ENCODE peak calls at places on chromosomes 4 and X, in four cellular contexts. O, F, Y and B are unnamed samples.

GRCh38 chr4:10664408-10664807 is 20.2 kb downstream of the CLNK start:
- DNase-seq in O (no peak), F (peak; percentile 87), Y (no peak), B (no peak)

GRCh38 chr4:71212216-71212615 is 126.6 kb upstream of the SLC4A4 start:
- DNase-seq in O (no peak), F (no peak), Y (no peak), B (no peak)

GRCh38 chrX:150693782-150694574 is 782 bp downstream of the MTMR1 start:
- DNase-seq in O (no peak), F (peak; percentile 79), Y (peak; percentile 68), B (peak; percentile 56)

GRCh38 chr4:140100771-140101170 is 53.2 kb downstream of the MAML3 start:
- DNase-seq in O (no peak), F (peak; percentile 33), Y (no peak), B (no peak)

GRCh38 chrX:123013141-123013540 is 170.9 kb upstream of the GRIA3 start:
- DNase-seq in O (no peak), F (no peak), Y (no peak), B (no peak)

GRCh38 chr4:76449824-76450223 is 14.8 kb downstream of the SHROOM3 start:
- DNase-seq in O (no peak), F (no peak), Y (no peak), B (no peak)

GRCh38 chr4:163382178-163382869 is 38.6 kb downstream of the NPY5R start:
- DNase-seq in O (no peak), F (no peak), Y (no peak), B (no peak)

GRCh38 chr4:87354168-87355102 is 31.8 kb upstream of the HSD17B13 start:
- DNase-seq in O (no peak), F (peak; percentile 42), Y (no peak), B (no peak)

GRCh38 chrX:65406532-65406931 is 128.1 kb downstream of the LAS1L start:
- DNase-seq in O (no peak), F (no peak), Y (peak; percentile 28), B (peak; percentile 23)

GRCh38 chrX:12929701-12930100 is 23.3 kb downstream of the TLR8 start:
- DNase-seq in O (no peak), F (peak; percentile 6), Y (no peak), B (no peak)

GRCh38 chr4:109302366-109303140 is at the start of gene COL25A1:
- DNase-seq in O (peak; percentile 89), F (peak; percentile 16), Y (peak; percentile 97), B (peak; percentile 95)

GRCh38 chr4:132502096-132502552 is 647.0 kb upstream of the PCDH10 start:
- DNase-seq in O (no peak), F (no peak), Y (no peak), B (no peak)

GRCh38 chr4:87014284-87014782 is 79.5 kb downstream of the AFF1 start:
- DNase-seq in O (no peak), F (peak; percentile 39), Y (no peak), B (no peak)

GRCh38 chr4:66000500-66001117 is 330.3 kb upstream of the EPHA5 start:
- DNase-seq in O (no peak), F (no peak), Y (no peak), B (no peak)

GRCh38 chr4:129223955-129224354 is 128.0 kb downstream of the C4orf33 start:
- DNase-seq in O (no peak), F (no peak), Y (no peak), B (no peak)

GRCh38 chr4:28799696-28800095 is 1920.5 kb upstream of the PCDH7 start:
- DNase-seq in O (no peak), F (no peak), Y (no peak), B (peak; percentile 78)

GRCh38 chr4:46931981-46932380 is 22.9 kb upstream of the COX7B2 start:
- DNase-seq in O (peak; percentile 35), F (peak; percentile 70), Y (peak; percentile 47), B (peak; percentile 68)

GRCh38 chr4:169634975-169635374 is 14.6 kb downstream of the CLCN3 start:
- DNase-seq in O (no peak), F (no peak), Y (no peak), B (no peak)

GRCh38 chrX:25597561-25597960 is 540.6 kb upstream of the MAGEB18 start:
- DNase-seq in O (no peak), F (no peak), Y (no peak), B (no peak)

GRCh38 chr4:173214661-173215060 is 46.0 kb downstream of the GALNT7 start:
- DNase-seq in O (no peak), F (peak; percentile 17), Y (no peak), B (no peak)

GRCh38 chrX:52422884-52423283 is 54.1 kb downstream of the XAGE2 start:
- DNase-seq in O (no peak), F (peak; percentile 86), Y (no peak), B (no peak)

GRCh38 chr4:86970447-86971354 is 35.9 kb downstream of the AFF1 start:
- DNase-seq in O (no peak), F (no peak), Y (no peak), B (no peak)

GRCh38 chr4:108336076-108336475 is 167.3 kb upstream of the LEF1 start:
- DNase-seq in O (no peak), F (no peak), Y (no peak), B (no peak)

GRCh38 chr4:54165438-54165837 is 63.7 kb upstream of the PDGFRA start:
- DNase-seq in O (no peak), F (peak; percentile 96), Y (no peak), B (peak; percentile 63)

GRCh38 chrX:71949363-71949762 is 38.7 kb downstream of the NHSL2 start:
- DNase-seq in O (no peak), F (no peak), Y (no peak), B (no peak)
- H3K18ac ChIP-seq in O (peak overlapping the region; percentile 19), F (no peak overlapping the region), Y (no peak overlapping the region), B (no peak overlapping the region)

GRCh38 chr4:38132843-38133662 is 172.9 kb downstream of the PTTG2 start:
- DNase-seq in O (no peak), F (no peak), Y (no peak), B (no peak)
- H2BK5ac ChIP-seq in O (no peak overlapping the region), F (no peak overlapping the region), Y (no peak overlapping the region), B (no peak overlapping the region)

GRCh38 chr4:101037938-101038413 is 309.4 kb downstream of the PPP3CA start:
- DNase-seq in O (no peak), F (peak; percentile 13), Y (no peak), B (no peak)
- H3K18ac ChIP-seq in O (no peak overlapping the region), F (no peak overlapping the region), Y (no peak overlapping the region), B (no peak overlapping the region)

GRCh38 chrX:77264490-77264889 is 182.7 kb upstream of the FGF16 start:
- DNase-seq in O (no peak), F (no peak), Y (no peak), B (no peak)
- H2BK5ac ChIP-seq in O (no peak overlapping the region), F (no peak overlapping the region), Y (no peak overlapping the region), B (no peak overlapping the region)

DNA sequence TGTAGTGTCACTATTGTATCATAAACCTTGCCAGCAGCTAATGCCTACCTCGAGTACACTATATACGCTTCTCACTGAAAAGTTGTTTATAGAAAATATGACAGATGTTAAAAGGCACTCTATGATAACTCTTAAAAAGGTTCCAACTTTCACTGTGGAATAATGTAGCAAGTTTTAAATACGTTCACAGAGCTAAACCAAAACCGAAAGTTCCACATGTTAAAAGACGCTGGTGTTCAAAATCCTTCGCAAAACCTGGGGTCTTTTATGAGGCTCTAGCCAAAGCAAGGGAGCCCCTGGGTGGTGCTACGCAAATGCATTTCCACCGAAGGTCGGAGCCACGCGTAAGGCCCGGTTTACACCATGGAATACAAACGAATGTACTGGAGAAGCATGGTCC is 103.7 kb upstream of the TENM3 start:
- DNase-seq in O (no peak), F (no peak), Y (no peak), B (no peak)
- H3K18ac ChIP-seq in O (no peak overlapping the region), F (no peak overlapping the region), Y (no peak overlapping the region), B (no peak overlapping the region)

GRCh38 chr4:4247711-4248035 is 350 bp downstream of the TMEM128 start:
- DNase-seq in O (no peak), F (peak; percentile 18), Y (no peak), B (no peak)
- H2BK5ac ChIP-seq in O (no peak overlapping the region), F (peak overlapping the region; percentile 92), Y (no peak overlapping the region), B (no peak overlapping the region)

GRCh38 chr4:152937535-152938236 is 1.6 kb downstream of the FHDC1 start:
- DNase-seq in O (peak; percentile 31), F (peak; percentile 21), Y (no peak), B (no peak)

GRCh38 chr4:152935661-152936445 is at the start of gene FHDC1:
- DNase-seq in O (peak; percentile 51), F (no peak), Y (peak; percentile 92), B (peak; percentile 93)

GRCh38 chr4:152938237-152938969 is 2.3 kb downstream of the FHDC1 start:
- DNase-seq in O (no peak), F (no peak), Y (no peak), B (no peak)

GRCh38 chr4:152936446-152937279 is 540 bp downstream of the FHDC1 start:
- DNase-seq in O (peak; percentile 45), F (peak; percentile 16), Y (peak; percentile 62), B (peak; percentile 71)

DNA sequence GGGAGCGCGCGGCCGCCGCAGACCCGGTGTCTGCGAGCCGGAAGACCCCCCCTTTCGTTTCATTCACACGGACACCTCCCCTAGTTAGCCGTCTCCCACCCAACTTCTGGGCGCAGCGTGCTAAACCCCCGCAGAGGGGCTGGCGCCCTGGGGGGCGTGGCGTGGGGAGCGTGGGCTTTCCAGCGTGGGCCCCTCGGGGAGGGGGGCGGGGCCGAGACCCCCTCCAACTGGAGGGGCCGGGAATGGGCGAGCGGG is 1.1 kb downstream of the FHDC1 start:
- DNase-seq in O (no peak), F (no peak), Y (no peak), B (no peak)
- H3K18ac ChIP-seq in O (peak overlapping the region; percentile 98), F (no peak overlapping the region), Y (peak overlapping the region; percentile 35), B (peak overlapping the region; percentile 71)

GRCh38 chrX:101619336-101619735 is 1.5 kb upstream of the ARMCX6 start:
- DNase-seq in O (no peak), F (peak; percentile 22), Y (peak; percentile 67), B (peak; percentile 75)

DNA sequence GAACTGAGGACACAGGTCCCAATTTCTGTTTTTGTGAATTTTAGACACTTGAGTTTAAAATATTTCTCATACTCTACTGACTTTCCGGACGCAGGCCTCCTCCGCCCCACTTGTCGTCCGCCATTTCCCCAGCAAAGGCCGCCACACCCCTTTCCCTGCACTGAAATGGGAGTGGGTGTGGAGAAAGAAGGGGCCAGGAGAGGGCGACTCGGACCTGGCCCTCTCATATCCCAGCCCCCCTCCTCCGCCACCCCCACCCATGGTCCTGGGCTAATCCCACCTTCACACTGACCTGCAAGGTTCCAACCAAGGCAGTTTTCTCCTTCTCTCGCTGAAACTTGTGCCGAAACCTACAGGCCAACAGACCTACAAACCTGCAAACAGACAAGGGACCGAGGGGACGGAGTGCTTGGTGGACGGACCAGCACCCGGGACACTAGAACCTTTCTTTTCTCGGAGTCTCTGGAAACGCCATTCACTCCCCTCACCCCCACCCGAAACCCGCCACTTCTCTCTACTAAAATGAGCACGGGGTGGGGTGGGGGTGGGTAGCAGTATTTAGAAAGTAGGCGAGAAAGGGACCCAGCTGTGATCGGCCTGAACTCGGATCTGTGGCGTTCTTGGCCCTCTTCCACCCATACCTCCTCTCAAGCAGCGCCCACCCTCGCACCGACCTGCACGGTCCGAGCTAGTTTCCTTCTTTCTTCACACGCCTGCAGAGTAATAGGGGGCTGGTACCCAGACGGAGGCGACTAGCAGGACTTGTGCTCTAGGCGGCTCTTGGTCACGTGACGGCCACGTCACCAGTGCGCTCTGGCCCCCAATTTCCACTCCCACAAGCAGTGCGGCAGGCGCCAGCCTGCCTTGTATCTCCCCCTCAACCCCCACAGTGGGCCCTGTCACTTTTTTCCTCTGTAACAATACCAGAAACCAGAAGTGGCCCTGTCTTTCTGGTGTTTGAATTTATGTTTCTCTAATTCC is at the start of gene ARMCX6:
- DNase-seq in O (peak; percentile 51), F (peak; percentile 77), Y (peak; percentile 71), B (peak; percentile 86)
- H2BK5ac ChIP-seq in O (peak within 1 kb of the TSS; percentile 13), F (peak within 1 kb of the TSS; percentile 5), Y (no peak within 1 kb of the TSS), B (no peak within 1 kb of the TSS)